ENCODE peak calls at places on chromosomes 11 and 22, in ten cellular contexts. One of them, this sample, is unnamed.

GRCh38 chr11:73783483-73784020 is 4.1 kb upstream of the MRPL48 start:
- DNase-seq in lower leg skin: no peak
- DNase-seq in Calu3: no peak
- DNase-seq in Peyer's patch: no peak
- DNase-seq in PC-3: no peak
- DNase-seq in AG09309: no peak
- DNase-seq in A549: no peak
- DNase-seq in GM13977: no peak
- DNase-seq in HFF-Myc: no peak
- DNase-seq in progenitor cell of endocrine pancreas: no peak
- DNase-seq in this sample: no peak

GRCh38 chr11:82892611-82893169 is 7.5 kb downstream of the PRCP start:
- DNase-seq in AG09309: no peak
- DNase-seq in HFF-Myc: no peak
- DNase-seq in progenitor cell of endocrine pancreas: no peak
- DNase-seq in PC-3: no peak
- DNase-seq in A549: no peak
- DNase-seq in GM13977: no peak
- DNase-seq in Peyer's patch: no peak
- DNase-seq in Calu3: no peak
- DNase-seq in lower leg skin: no peak
- DNase-seq in this sample: no peak

GRCh38 chr11:131530411-131530810 is 160.0 kb downstream of the NTM start:
- DNase-seq in A549: no peak
- DNase-seq in lower leg skin: no peak
- DNase-seq in GM13977: no peak
- DNase-seq in progenitor cell of endocrine pancreas: no peak
- DNase-seq in Peyer's patch: no peak
- DNase-seq in Calu3: no peak
- DNase-seq in AG09309: no peak
- DNase-seq in HFF-Myc: no peak
- DNase-seq in PC-3: no peak
- DNase-seq in this sample: no peak

GRCh38 chr11:110469101-110469500 is 39.4 kb downstream of the FDX1 start:
- DNase-seq in progenitor cell of endocrine pancreas: no peak
- DNase-seq in A549: no peak
- DNase-seq in Peyer's patch: no peak
- DNase-seq in Calu3: no peak
- DNase-seq in HFF-Myc: no peak
- DNase-seq in GM13977: no peak
- DNase-seq in AG09309: no peak
- DNase-seq in lower leg skin: no peak
- DNase-seq in PC-3: no peak
- DNase-seq in this sample: no peak

GRCh38 chr11:35785287-35786167 is 123.0 kb downstream of the TRIM44 start:
- DNase-seq in lower leg skin: no peak
- DNase-seq in Calu3: no peak
- DNase-seq in HFF-Myc: no peak
- DNase-seq in A549: no peak
- DNase-seq in PC-3: peak; percentile 31
- DNase-seq in GM13977: peak; percentile 13
- DNase-seq in progenitor cell of endocrine pancreas: no peak
- DNase-seq in AG09309: no peak
- DNase-seq in Peyer's patch: no peak
- DNase-seq in this sample: no peak

GRCh38 chr11:35943761-35944502 is at the start of gene LDLRAD3:
- DNase-seq in lower leg skin: peak; percentile 66
- DNase-seq in Peyer's patch: peak; percentile 75
- DNase-seq in HFF-Myc: peak; percentile 37
- DNase-seq in progenitor cell of endocrine pancreas: peak; percentile 69
- DNase-seq in AG09309: peak; percentile 28
- DNase-seq in GM13977: peak; percentile 87
- DNase-seq in PC-3: peak; percentile 70
- DNase-seq in A549: peak; percentile 75
- DNase-seq in Calu3: peak; percentile 70
- DNase-seq in this sample: peak; percentile 86

GRCh38 chr11:115874843-115875242 is 370.6 kb upstream of the CADM1 start:
- DNase-seq in progenitor cell of endocrine pancreas: no peak
- DNase-seq in Peyer's patch: no peak
- DNase-seq in PC-3: no peak
- DNase-seq in A549: no peak
- DNase-seq in HFF-Myc: no peak
- DNase-seq in Calu3: no peak
- DNase-seq in AG09309: no peak
- DNase-seq in lower leg skin: no peak
- DNase-seq in GM13977: no peak
- DNase-seq in this sample: no peak

GRCh38 chr11:2742201-2742600 is 42.4 kb upstream of the KCNQ1OT1 start:
- DNase-seq in HFF-Myc: no peak
- DNase-seq in Calu3: no peak
- DNase-seq in A549: no peak
- DNase-seq in PC-3: no peak
- DNase-seq in GM13977: no peak
- DNase-seq in Peyer's patch: no peak
- DNase-seq in progenitor cell of endocrine pancreas: no peak
- DNase-seq in AG09309: no peak
- DNase-seq in lower leg skin: no peak
- DNase-seq in this sample: no peak

DNA sequence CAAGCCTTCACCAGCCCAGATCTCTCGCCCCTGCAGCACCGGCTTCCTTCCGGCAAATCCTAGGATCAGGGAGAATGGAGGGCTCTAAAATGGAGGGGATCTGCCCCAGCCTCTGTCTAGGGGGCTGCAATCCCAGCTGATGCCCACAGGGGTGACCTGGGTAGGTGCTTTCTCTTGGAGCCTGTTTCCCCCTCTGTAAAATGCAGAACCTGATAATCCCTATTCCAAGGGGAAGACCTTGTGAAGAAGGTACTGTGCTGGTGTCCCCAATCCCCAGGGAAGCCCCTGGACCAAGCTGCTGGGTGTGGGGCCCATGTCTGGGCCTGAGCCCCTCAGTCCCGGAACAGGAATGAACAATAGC is 2.8 kb downstream of the EMID1 start:
- DNase-seq in Calu3: no peak
- DNase-seq in AG09309: no peak
- DNase-seq in A549: no peak
- DNase-seq in HFF-Myc: no peak
- DNase-seq in lower leg skin: no peak
- DNase-seq in progenitor cell of endocrine pancreas: no peak
- DNase-seq in PC-3: no peak
- DNase-seq in GM13977: no peak
- DNase-seq in Peyer's patch: no peak
- DNase-seq in this sample: no peak
- TF ChIP-seq CTCF in Calu3: no peak
- TF ChIP-seq CTCF in AG09309: no peak
- TF ChIP-seq CTCF in A549: no peak
- TF ChIP-seq CTCF in HFF-Myc: no peak
- TF ChIP-seq CTCF in lower leg skin: no peak
- TF ChIP-seq CTCF in progenitor cell of endocrine pancreas: peak; percentile 15
- TF ChIP-seq CTCF in PC-3: no peak
- TF ChIP-seq CTCF in GM13977: no peak
- TF ChIP-seq CTCF in Peyer's patch: no peak
- TF ChIP-seq CTCF in this sample: no peak

GRCh38 chr11:65277878-65278277 is 16.1 kb downstream of the POLA2 start:
- DNase-seq in lower leg skin: no peak
- DNase-seq in PC-3: no peak
- DNase-seq in progenitor cell of endocrine pancreas: no peak
- DNase-seq in HFF-Myc: no peak
- DNase-seq in AG09309: no peak
- DNase-seq in Calu3: no peak
- DNase-seq in GM13977: no peak
- DNase-seq in A549: no peak
- DNase-seq in Peyer's patch: no peak
- DNase-seq in this sample: no peak

GRCh38 chr11:65279713-65280459 is 18.1 kb downstream of the POLA2 start:
- DNase-seq in GM13977: peak; percentile 61
- DNase-seq in HFF-Myc: no peak
- DNase-seq in progenitor cell of endocrine pancreas: no peak
- DNase-seq in Calu3: peak; percentile 77
- DNase-seq in PC-3: peak; percentile 93
- DNase-seq in lower leg skin: no peak
- DNase-seq in AG09309: peak; percentile 86
- DNase-seq in Peyer's patch: peak; percentile 64
- DNase-seq in A549: peak; percentile 84
- DNase-seq in this sample: peak; percentile 90

GRCh38 chr11:65278351-65278750 is 16.6 kb downstream of the POLA2 start:
- DNase-seq in Peyer's patch: no peak
- DNase-seq in AG09309: no peak
- DNase-seq in HFF-Myc: no peak
- DNase-seq in Calu3: no peak
- DNase-seq in progenitor cell of endocrine pancreas: no peak
- DNase-seq in PC-3: no peak
- DNase-seq in A549: no peak
- DNase-seq in GM13977: no peak
- DNase-seq in lower leg skin: no peak
- DNase-seq in this sample: no peak

GRCh38 chr11:65275906-65276305 is 14.1 kb downstream of the POLA2 start:
- DNase-seq in Calu3: peak; percentile 22
- DNase-seq in Peyer's patch: no peak
- DNase-seq in progenitor cell of endocrine pancreas: no peak
- DNase-seq in GM13977: no peak
- DNase-seq in AG09309: no peak
- DNase-seq in HFF-Myc: no peak
- DNase-seq in lower leg skin: no peak
- DNase-seq in A549: no peak
- DNase-seq in PC-3: no peak
- DNase-seq in this sample: no peak

GRCh38 chr11:65274734-65275682 is 13.2 kb downstream of the POLA2 start:
- DNase-seq in progenitor cell of endocrine pancreas: peak; percentile 49
- DNase-seq in lower leg skin: peak; percentile 77
- DNase-seq in Peyer's patch: peak; percentile 86
- DNase-seq in Calu3: peak; percentile 86
- DNase-seq in AG09309: peak; percentile 97
- DNase-seq in HFF-Myc: no peak
- DNase-seq in PC-3: peak; percentile 96
- DNase-seq in A549: peak; percentile 85
- DNase-seq in GM13977: peak; percentile 38
- DNase-seq in this sample: peak; percentile 88
- TF ChIP-seq CTCF in progenitor cell of endocrine pancreas: peak; percentile 84
- TF ChIP-seq CTCF in lower leg skin: no peak
- TF ChIP-seq CTCF in Peyer's patch: peak; percentile 96
- TF ChIP-seq CTCF in Calu3: peak; percentile 79
- TF ChIP-seq CTCF in AG09309: peak; percentile 79
- TF ChIP-seq CTCF in HFF-Myc: peak; percentile 73
- TF ChIP-seq CTCF in PC-3: peak; percentile 94
- TF ChIP-seq CTCF in A549: peak; percentile 96
- TF ChIP-seq CTCF in GM13977: peak; percentile 82
- TF ChIP-seq CTCF in this sample: peak; percentile 90

GRCh38 chr22:24499706-24500105 is 4.6 kb downstream of the UPB1 start:
- DNase-seq in GM13977: no peak
- DNase-seq in HFF-Myc: no peak
- DNase-seq in Calu3: no peak
- DNase-seq in PC-3: no peak
- DNase-seq in A549: no peak
- DNase-seq in lower leg skin: no peak
- DNase-seq in AG09309: no peak
- DNase-seq in progenitor cell of endocrine pancreas: no peak
- DNase-seq in Peyer's patch: no peak
- DNase-seq in this sample: no peak

GRCh38 chr22:24497879-24498278 is 2.7 kb downstream of the UPB1 start:
- DNase-seq in A549: no peak
- DNase-seq in progenitor cell of endocrine pancreas: no peak
- DNase-seq in Calu3: no peak
- DNase-seq in HFF-Myc: no peak
- DNase-seq in Peyer's patch: no peak
- DNase-seq in AG09309: no peak
- DNase-seq in lower leg skin: no peak
- DNase-seq in GM13977: no peak
- DNase-seq in PC-3: no peak
- DNase-seq in this sample: no peak

GRCh38 chr22:24500251-24500820 is 5.2 kb downstream of the UPB1 start:
- DNase-seq in HFF-Myc: no peak
- DNase-seq in A549: no peak
- DNase-seq in AG09309: no peak
- DNase-seq in lower leg skin: no peak
- DNase-seq in PC-3: no peak
- DNase-seq in Peyer's patch: no peak
- DNase-seq in progenitor cell of endocrine pancreas: no peak
- DNase-seq in GM13977: no peak
- DNase-seq in Calu3: no peak
- DNase-seq in this sample: no peak

GRCh38 chr22:24496661-24497060 is 1.5 kb downstream of the UPB1 start:
- DNase-seq in PC-3: no peak
- DNase-seq in HFF-Myc: no peak
- DNase-seq in GM13977: no peak
- DNase-seq in A549: no peak
- DNase-seq in lower leg skin: no peak
- DNase-seq in Calu3: no peak
- DNase-seq in progenitor cell of endocrine pancreas: no peak
- DNase-seq in Peyer's patch: no peak
- DNase-seq in AG09309: no peak
- DNase-seq in this sample: no peak

DNA sequence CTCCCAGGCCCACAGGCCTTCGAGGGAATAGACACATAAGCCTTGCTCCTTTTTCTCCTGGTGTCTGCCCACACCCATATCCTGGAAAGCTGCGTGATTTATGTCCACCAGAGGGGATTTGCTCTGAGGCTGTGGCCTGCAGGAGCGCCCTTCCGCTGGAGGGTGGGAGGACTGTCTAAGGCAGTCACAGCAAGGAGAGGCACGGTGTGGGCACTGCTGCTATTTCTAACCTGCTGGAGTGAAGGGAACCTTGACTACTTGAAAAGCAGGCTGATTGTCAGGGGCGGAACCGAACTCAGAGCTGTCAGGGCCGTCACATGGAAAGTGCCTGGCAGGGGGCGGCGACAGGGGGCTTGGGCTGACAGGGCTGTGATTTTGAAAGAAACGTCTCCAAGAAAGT is 3.7 kb downstream of the UPB1 start:
- DNase-seq in Calu3: no peak
- DNase-seq in GM13977: no peak
- DNase-seq in progenitor cell of endocrine pancreas: no peak
- DNase-seq in PC-3: no peak
- DNase-seq in lower leg skin: no peak
- DNase-seq in A549: no peak
- DNase-seq in AG09309: no peak
- DNase-seq in Peyer's patch: no peak
- DNase-seq in HFF-Myc: no peak
- DNase-seq in this sample: no peak
- TF ChIP-seq CTCF in Calu3: no peak
- TF ChIP-seq CTCF in GM13977: no peak
- TF ChIP-seq CTCF in progenitor cell of endocrine pancreas: no peak
- TF ChIP-seq CTCF in PC-3: no peak
- TF ChIP-seq CTCF in lower leg skin: no peak
- TF ChIP-seq CTCF in A549: no peak
- TF ChIP-seq CTCF in AG09309: no peak
- TF ChIP-seq CTCF in Peyer's patch: no peak
- TF ChIP-seq CTCF in HFF-Myc: no peak
- TF ChIP-seq CTCF in this sample: no peak

DNA sequence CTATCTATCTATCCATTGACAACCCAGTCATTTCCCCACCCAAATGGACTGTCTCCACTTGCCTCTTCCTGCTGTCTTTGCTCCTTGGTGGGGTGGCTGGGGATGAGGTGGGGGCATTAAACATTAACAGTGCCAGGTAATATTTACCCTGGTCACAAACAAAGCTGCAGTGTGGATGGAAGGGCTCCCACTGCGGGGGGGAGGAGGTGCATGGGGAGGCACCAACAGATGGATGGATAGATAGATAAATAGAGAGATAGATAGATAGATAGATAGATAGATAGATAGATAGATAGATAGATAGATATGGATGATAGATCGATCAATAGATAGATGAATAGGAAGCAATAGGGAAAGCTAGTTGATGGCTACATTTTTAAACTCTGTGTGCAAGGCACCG is 2.3 kb upstream of the FXYD2 start:
- DNase-seq in Peyer's patch: peak; percentile 39
- DNase-seq in Calu3: no peak
- DNase-seq in A549: no peak
- DNase-seq in progenitor cell of endocrine pancreas: no peak
- DNase-seq in lower leg skin: no peak
- DNase-seq in AG09309: no peak
- DNase-seq in HFF-Myc: no peak
- DNase-seq in GM13977: no peak
- DNase-seq in PC-3: no peak
- DNase-seq in this sample: no peak
- TF ChIP-seq CTCF in Peyer's patch: no peak
- TF ChIP-seq CTCF in Calu3: no peak
- TF ChIP-seq CTCF in A549: no peak
- TF ChIP-seq CTCF in progenitor cell of endocrine pancreas: no peak
- TF ChIP-seq CTCF in lower leg skin: no peak
- TF ChIP-seq CTCF in AG09309: no peak
- TF ChIP-seq CTCF in HFF-Myc: no peak
- TF ChIP-seq CTCF in GM13977: no peak
- TF ChIP-seq CTCF in PC-3: no peak
- TF ChIP-seq CTCF in this sample: no peak

This sample was measured in MCF 10A.